ENCODE peak calls at places on chromosomes 5 and 9, in four cellular contexts. One of them, this sample, is unnamed.

GRCh38 chr5:44334622-44335021 is 54.6 kb downstream of the FGF10 start:
- DNase-seq in NCI-H1092: no peak
- DNase-seq in stimulated activated CD8-positive, alpha-beta memory T cell treated with anti-CD3 and anti-CD28 coated beads, Interleukin-2, amount 100 ng/mL, for 48 hours: no peak
- DNase-seq in stimulated activated CD4-positive, alpha-beta T cell treated with anti-CD3 and anti-CD28 coated beads, TNF-alpha, amount 100 ng/mL, for 24 hours: no peak
- DNase-seq in this sample: no peak

GRCh38 chr9:81244631-81245030 is 444.7 kb downstream of the TLE1 start:
- DNase-seq in NCI-H1092: no peak
- DNase-seq in stimulated activated CD4-positive, alpha-beta T cell treated with anti-CD3 and anti-CD28 coated beads, TNF-alpha, amount 100 ng/mL, for 24 hours: no peak
- DNase-seq in stimulated activated CD8-positive, alpha-beta memory T cell treated with anti-CD3 and anti-CD28 coated beads, Interleukin-2, amount 100 ng/mL, for 48 hours: no peak
- DNase-seq in this sample: no peak

GRCh38 chr5:133635051-133635450 is 22.7 kb upstream of the FSTL4 start:
- DNase-seq in stimulated activated CD8-positive, alpha-beta memory T cell treated with anti-CD3 and anti-CD28 coated beads, Interleukin-2, amount 100 ng/mL, for 48 hours: no peak
- DNase-seq in NCI-H1092: no peak
- DNase-seq in stimulated activated CD4-positive, alpha-beta T cell treated with anti-CD3 and anti-CD28 coated beads, TNF-alpha, amount 100 ng/mL, for 24 hours: no peak
- DNase-seq in this sample: no peak

GRCh38 chr5:66066826-66067225 is 77.3 kb upstream of the SREK1 start:
- DNase-seq in NCI-H1092: no peak
- DNase-seq in stimulated activated CD8-positive, alpha-beta memory T cell treated with anti-CD3 and anti-CD28 coated beads, Interleukin-2, amount 100 ng/mL, for 48 hours: no peak
- DNase-seq in stimulated activated CD4-positive, alpha-beta T cell treated with anti-CD3 and anti-CD28 coated beads, TNF-alpha, amount 100 ng/mL, for 24 hours: no peak
- DNase-seq in this sample: no peak

GRCh38 chr9:80968611-80969010 is 720.7 kb downstream of the TLE1 start:
- DNase-seq in NCI-H1092: no peak
- DNase-seq in stimulated activated CD4-positive, alpha-beta T cell treated with anti-CD3 and anti-CD28 coated beads, TNF-alpha, amount 100 ng/mL, for 24 hours: no peak
- DNase-seq in stimulated activated CD8-positive, alpha-beta memory T cell treated with anti-CD3 and anti-CD28 coated beads, Interleukin-2, amount 100 ng/mL, for 48 hours: no peak
- DNase-seq in this sample: no peak

GRCh38 chr9:80866121-80866520 is 823.2 kb downstream of the TLE1 start:
- DNase-seq in stimulated activated CD4-positive, alpha-beta T cell treated with anti-CD3 and anti-CD28 coated beads, TNF-alpha, amount 100 ng/mL, for 24 hours: no peak
- DNase-seq in stimulated activated CD8-positive, alpha-beta memory T cell treated with anti-CD3 and anti-CD28 coated beads, Interleukin-2, amount 100 ng/mL, for 48 hours: no peak
- DNase-seq in NCI-H1092: no peak
- DNase-seq in this sample: no peak

GRCh38 chr9:132990781-132991180 is 12.3 kb downstream of the GFI1B start:
- DNase-seq in NCI-H1092: no peak
- DNase-seq in stimulated activated CD8-positive, alpha-beta memory T cell treated with anti-CD3 and anti-CD28 coated beads, Interleukin-2, amount 100 ng/mL, for 48 hours: no peak
- DNase-seq in stimulated activated CD4-positive, alpha-beta T cell treated with anti-CD3 and anti-CD28 coated beads, TNF-alpha, amount 100 ng/mL, for 24 hours: no peak
- DNase-seq in this sample: no peak

GRCh38 chr9:84218322-84218721 is 122.2 kb downstream of the SLC28A3 start:
- DNase-seq in NCI-H1092: no peak
- DNase-seq in stimulated activated CD8-positive, alpha-beta memory T cell treated with anti-CD3 and anti-CD28 coated beads, Interleukin-2, amount 100 ng/mL, for 48 hours: no peak
- DNase-seq in stimulated activated CD4-positive, alpha-beta T cell treated with anti-CD3 and anti-CD28 coated beads, TNF-alpha, amount 100 ng/mL, for 24 hours: no peak
- DNase-seq in this sample: no peak

GRCh38 chr9:120410925-120411501 is 169.0 kb downstream of the CDK5RAP2 start:
- DNase-seq in NCI-H1092: no peak
- DNase-seq in stimulated activated CD8-positive, alpha-beta memory T cell treated with anti-CD3 and anti-CD28 coated beads, Interleukin-2, amount 100 ng/mL, for 48 hours: no peak
- DNase-seq in stimulated activated CD4-positive, alpha-beta T cell treated with anti-CD3 and anti-CD28 coated beads, TNF-alpha, amount 100 ng/mL, for 24 hours: no peak
- DNase-seq in this sample: no peak

This sample was measured in hypothalamus.